ENCODE peak calls at places on chromosomes 7 and 10, in four cellular contexts. One of them, this sample, is unnamed.
A peak's percentile ranks its signal among the peaks of the same experiment; 100 is the strongest.

GRCh38 chr7:22140597-22140996 is 194.9 kb upstream of the CDCA7L start:
- DNase-seq in H1: no peak
- DNase-seq in HepG2: no peak
- DNase-seq in GM12878: no peak
- DNase-seq in this sample: peak; percentile 80

GRCh38 chr10:98429320-98430072 is 14.5 kb upstream of the PYROXD2 start:
- DNase-seq in H1: no peak
- DNase-seq in HepG2: no peak
- DNase-seq in GM12878: no peak
- DNase-seq in this sample: no peak

GRCh38 chr7:99042957-99043356 is 101.0 kb downstream of the SMURF1 start:
- DNase-seq in H1: no peak
- DNase-seq in HepG2: peak; percentile 43
- DNase-seq in GM12878: no peak
- DNase-seq in this sample: no peak

GRCh38 chr7:100825215-100825671 is 2.1 kb downstream of the EPHB4 start:
- DNase-seq in H1: no peak
- DNase-seq in HepG2: no peak
- DNase-seq in GM12878: no peak
- DNase-seq in this sample: no peak

GRCh38 chr10:56319386-56319785 is 41.7 kb downstream of the ZWINT start:
- DNase-seq in H1: no peak
- DNase-seq in HepG2: no peak
- DNase-seq in GM12878: peak; percentile 57
- DNase-seq in this sample: no peak

GRCh38 chr10:13404305-13404759 is 56.2 kb upstream of the SEPHS1 start:
- DNase-seq in H1: no peak
- DNase-seq in HepG2: no peak
- DNase-seq in GM12878: no peak
- DNase-seq in this sample: no peak

GRCh38 chr10:4131407-4132215 is 346.6 kb upstream of the KLF6 start:
- DNase-seq in H1: no peak
- DNase-seq in HepG2: no peak
- DNase-seq in GM12878: peak; percentile 66
- DNase-seq in this sample: no peak

GRCh38 chr10:112967200-112967599 is 17.2 kb downstream of the TCF7L2 start:
- DNase-seq in H1: no peak
- DNase-seq in HepG2: no peak
- DNase-seq in GM12878: no peak
- DNase-seq in this sample: no peak

GRCh38 chr7:140342732-140343514 is 55.4 kb downstream of the SLC37A3 start:
- DNase-seq in H1: no peak
- DNase-seq in HepG2: peak; percentile 29
- DNase-seq in GM12878: no peak
- DNase-seq in this sample: peak; percentile 39

GRCh38 chr7:56110611-56111010 is 4.3 kb upstream of the CHCHD2 start:
- DNase-seq in H1: no peak
- DNase-seq in HepG2: no peak
- DNase-seq in GM12878: no peak
- DNase-seq in this sample: no peak

GRCh38 chr10:95308389-95309302 is 17.8 kb upstream of the PDLIM1 start:
- DNase-seq in H1: no peak
- DNase-seq in HepG2: peak; percentile 68
- DNase-seq in GM12878: no peak
- DNase-seq in this sample: no peak

GRCh38 chr7:34497153-34497777 is 160.8 kb upstream of the NPSR1 start:
- DNase-seq in H1: no peak
- DNase-seq in HepG2: no peak
- DNase-seq in GM12878: no peak
- DNase-seq in this sample: no peak

GRCh38 chr7:15652776-15653290 is 33.6 kb downstream of the MEOX2 start:
- DNase-seq in H1: no peak
- DNase-seq in HepG2: no peak
- DNase-seq in GM12878: no peak
- DNase-seq in this sample: no peak

GRCh38 chr7:137342340-137342739 is 1.2 kb downstream of the PTN start:
- DNase-seq in H1: no peak
- DNase-seq in HepG2: no peak
- DNase-seq in GM12878: no peak
- DNase-seq in this sample: no peak

GRCh38 chr7:64890761-64891666 is 12.1 kb upstream of the ZNF273 start:
- DNase-seq in H1: no peak
- DNase-seq in HepG2: no peak
- DNase-seq in GM12878: no peak
- DNase-seq in this sample: no peak

GRCh38 chr10:36441557-36441956 is 683.8 kb upstream of the ANKRD30A start:
- DNase-seq in H1: no peak
- DNase-seq in HepG2: no peak
- DNase-seq in GM12878: no peak
- DNase-seq in this sample: no peak

GRCh38 chr10:76779163-76779820 is 858.3 kb downstream of the KCNMA1 start:
- DNase-seq in H1: peak; percentile 44
- DNase-seq in HepG2: no peak
- DNase-seq in GM12878: no peak
- DNase-seq in this sample: peak; percentile 73

GRCh38 chr10:14325325-14325955 is 5.3 kb downstream of the FRMD4A start:
- DNase-seq in H1: peak; percentile 39
- DNase-seq in HepG2: peak; percentile 24
- DNase-seq in GM12878: no peak
- DNase-seq in this sample: peak; percentile 44

GRCh38 chr10:7767209-7767608 is 20.6 kb downstream of the KIN start:
- DNase-seq in H1: no peak
- DNase-seq in HepG2: no peak
- DNase-seq in GM12878: no peak
- DNase-seq in this sample: no peak

GRCh38 chr7:113188396-113188795 is 70.0 kb upstream of the SMIM30 start:
- DNase-seq in H1: no peak
- DNase-seq in HepG2: no peak
- DNase-seq in GM12878: no peak
- DNase-seq in this sample: peak; percentile 55

GRCh38 chr10:119502214-119502613 is 40.3 kb downstream of the RGS10 start:
- DNase-seq in H1: no peak
- DNase-seq in HepG2: no peak
- DNase-seq in GM12878: no peak
- DNase-seq in this sample: no peak

GRCh38 chr10:49691588-49691987 is 12.1 kb downstream of the C10orf53 start:
- DNase-seq in H1: no peak
- DNase-seq in HepG2: no peak
- DNase-seq in GM12878: no peak
- DNase-seq in this sample: no peak

GRCh38 chr7:27175005-27175625 is 995 bp upstream of the HOXA10 start:
- DNase-seq in H1: no peak
- DNase-seq in HepG2: no peak
- DNase-seq in GM12878: no peak
- DNase-seq in this sample: no peak

GRCh38 chr7:66921918-66922486 is 977 bp downstream of the TMEM248 start:
- DNase-seq in H1: no peak
- DNase-seq in HepG2: peak; percentile 30
- DNase-seq in GM12878: peak; percentile 13
- DNase-seq in this sample: no peak
- TF ChIP-seq SUZ12 in H1: no peak
- TF ChIP-seq SUZ12 in HepG2: no peak
- TF ChIP-seq SUZ12 in GM12878: no peak
- TF ChIP-seq SUZ12 in this sample: no peak

GRCh38 chr7:2771274-2771711 is 72.8 kb downstream of the GNA12 start:
- DNase-seq in H1: no peak
- DNase-seq in HepG2: no peak
- DNase-seq in GM12878: no peak
- DNase-seq in this sample: no peak
- TF ChIP-seq YY1 in H1: no peak
- TF ChIP-seq YY1 in HepG2: no peak
- TF ChIP-seq YY1 in GM12878: no peak
- TF ChIP-seq YY1 in this sample: no peak

GRCh38 chr10:109126541-109126940 is 796.8 kb downstream of the XPNPEP1 start:
- DNase-seq in H1: no peak
- DNase-seq in HepG2: no peak
- DNase-seq in GM12878: no peak
- DNase-seq in this sample: no peak
- TF ChIP-seq SUZ12 in H1: no peak
- TF ChIP-seq SUZ12 in HepG2: no peak
- TF ChIP-seq SUZ12 in GM12878: no peak
- TF ChIP-seq SUZ12 in this sample: no peak

GRCh38 chr10:34906021-34906965 is 91.2 kb upstream of the PARD3 start:
- DNase-seq in H1: no peak
- DNase-seq in HepG2: peak; percentile 20
- DNase-seq in GM12878: no peak
- DNase-seq in this sample: no peak
- TF ChIP-seq YY1 in H1: no peak
- TF ChIP-seq YY1 in HepG2: no peak
- TF ChIP-seq YY1 in GM12878: no peak
- TF ChIP-seq YY1 in this sample: no peak

GRCh38 chr10:17138450-17139062 is 8.9 kb upstream of the CUBN start:
- DNase-seq in H1: no peak
- DNase-seq in HepG2: peak; percentile 9
- DNase-seq in GM12878: no peak
- DNase-seq in this sample: no peak
- TF ChIP-seq SUZ12 in H1: no peak
- TF ChIP-seq SUZ12 in HepG2: no peak
- TF ChIP-seq SUZ12 in GM12878: no peak
- TF ChIP-seq SUZ12 in this sample: no peak

GRCh38 chr7:75795831-75796285 is 17.7 kb downstream of the CCL24 start:
- DNase-seq in H1: no peak
- DNase-seq in HepG2: no peak
- DNase-seq in GM12878: no peak
- DNase-seq in this sample: no peak
- TF ChIP-seq YY1 in H1: no peak
- TF ChIP-seq YY1 in HepG2: no peak
- TF ChIP-seq YY1 in GM12878: no peak
- TF ChIP-seq YY1 in this sample: no peak

DNA sequence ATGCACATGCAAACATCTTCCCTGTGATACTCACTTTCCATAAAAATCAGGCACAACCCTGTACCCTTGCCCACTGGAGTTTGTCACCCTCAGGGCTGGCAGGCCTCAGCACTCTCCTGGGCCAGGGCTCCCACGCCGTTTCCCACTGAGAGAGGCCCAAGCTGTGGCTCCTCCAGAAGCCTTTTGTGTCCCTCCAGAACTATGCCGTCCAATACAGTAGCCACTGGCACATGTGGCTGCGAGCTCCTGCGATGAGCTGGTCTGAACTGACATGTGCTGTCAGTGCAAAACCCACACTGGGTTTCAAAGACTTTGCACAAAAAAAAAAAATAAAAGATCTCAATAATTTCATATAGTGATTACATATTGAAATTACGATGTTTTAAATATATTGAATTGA is 7.3 kb upstream of the GPNMB start:
- DNase-seq in H1: no peak
- DNase-seq in HepG2: no peak
- DNase-seq in GM12878: no peak
- DNase-seq in this sample: no peak
- TF ChIP-seq SUZ12 in H1: no peak
- TF ChIP-seq SUZ12 in HepG2: no peak
- TF ChIP-seq SUZ12 in GM12878: no peak
- TF ChIP-seq SUZ12 in this sample: no peak